ENCODE peak calls at places on chromosome X, in eight cellular contexts. One of them, this sample, is unnamed.

GRCh38 chrX:79268788-79269187 is 98.3 kb downstream of the ITM2A start:
- DNase-seq in ascending aorta: no peak
- DNase-seq in left lobe of liver: no peak
- DNase-seq in SJSA1: no peak
- DNase-seq in neural crest cell: no peak
- DNase-seq in RCC 7860: no peak
- DNase-seq in LoVo: no peak
- DNase-seq in KG1: no peak
- DNase-seq in this sample: no peak

GRCh38 chrX:20265726-20266681 is 705 bp downstream of the RPS6KA3 start:
- DNase-seq in LoVo: no peak
- DNase-seq in RCC 7860: peak; percentile 3
- DNase-seq in ascending aorta: no peak
- DNase-seq in KG1: no peak
- DNase-seq in neural crest cell: peak; percentile 2
- DNase-seq in SJSA1: peak; percentile 35
- DNase-seq in left lobe of liver: peak; percentile 47
- DNase-seq in this sample: no peak

GRCh38 chrX:18995216-18995615 is 11.3 kb upstream of the PHKA2 start:
- DNase-seq in SJSA1: peak; percentile 45
- DNase-seq in neural crest cell: no peak
- DNase-seq in left lobe of liver: no peak
- DNase-seq in KG1: no peak
- DNase-seq in RCC 7860: peak; percentile 59
- DNase-seq in ascending aorta: no peak
- DNase-seq in LoVo: no peak
- DNase-seq in this sample: no peak

GRCh38 chrX:10902001-10902400 is 209.1 kb upstream of the HCCS start:
- DNase-seq in KG1: no peak
- DNase-seq in RCC 7860: peak; percentile 52
- DNase-seq in left lobe of liver: no peak
- DNase-seq in ascending aorta: no peak
- DNase-seq in LoVo: no peak
- DNase-seq in SJSA1: no peak
- DNase-seq in neural crest cell: no peak
- DNase-seq in this sample: no peak

GRCh38 chrX:85108165-85108564 is 104.5 kb downstream of the APOOL start:
- DNase-seq in KG1: no peak
- DNase-seq in left lobe of liver: no peak
- DNase-seq in RCC 7860: no peak
- DNase-seq in neural crest cell: no peak
- DNase-seq in ascending aorta: no peak
- DNase-seq in LoVo: no peak
- DNase-seq in SJSA1: no peak
- DNase-seq in this sample: no peak

GRCh38 chrX:29318051-29318450 is 730.8 kb downstream of the IL1RAPL1 start:
- DNase-seq in left lobe of liver: no peak
- DNase-seq in KG1: no peak
- DNase-seq in ascending aorta: no peak
- DNase-seq in neural crest cell: no peak
- DNase-seq in RCC 7860: no peak
- DNase-seq in LoVo: no peak
- DNase-seq in SJSA1: no peak
- DNase-seq in this sample: no peak

GRCh38 chrX:123222920-123223319 is 38.8 kb downstream of the GRIA3 start:
- DNase-seq in KG1: no peak
- DNase-seq in neural crest cell: no peak
- DNase-seq in RCC 7860: no peak
- DNase-seq in left lobe of liver: no peak
- DNase-seq in LoVo: no peak
- DNase-seq in SJSA1: no peak
- DNase-seq in ascending aorta: no peak
- DNase-seq in this sample: no peak

GRCh38 chrX:26562156-26562555 is 346.2 kb downstream of the MAGEB5 start:
- DNase-seq in SJSA1: no peak
- DNase-seq in ascending aorta: no peak
- DNase-seq in LoVo: no peak
- DNase-seq in left lobe of liver: no peak
- DNase-seq in neural crest cell: no peak
- DNase-seq in RCC 7860: no peak
- DNase-seq in KG1: no peak
- DNase-seq in this sample: no peak

GRCh38 chrX:129522184-129523059 is 868 bp downstream of the SMARCA1 start:
- DNase-seq in neural crest cell: peak; percentile 46
- DNase-seq in left lobe of liver: peak; percentile 60
- DNase-seq in KG1: no peak
- DNase-seq in RCC 7860: peak; percentile 6
- DNase-seq in ascending aorta: no peak
- DNase-seq in SJSA1: peak; percentile 62
- DNase-seq in LoVo: peak; percentile 2
- DNase-seq in this sample: no peak

GRCh38 chrX:68354869-68355628 is 78.2 kb downstream of the OPHN1 start:
- DNase-seq in LoVo: no peak
- DNase-seq in ascending aorta: no peak
- DNase-seq in KG1: no peak
- DNase-seq in left lobe of liver: no peak
- DNase-seq in RCC 7860: no peak
- DNase-seq in SJSA1: no peak
- DNase-seq in neural crest cell: no peak
- DNase-seq in this sample: no peak

GRCh38 chrX:644304-645023 is 13.9 kb downstream of the SHOX start:
- DNase-seq in left lobe of liver: no peak
- DNase-seq in RCC 7860: no peak
- DNase-seq in LoVo: no peak
- DNase-seq in KG1: no peak
- DNase-seq in neural crest cell: no peak
- DNase-seq in ascending aorta: no peak
- DNase-seq in SJSA1: peak; percentile 31
- DNase-seq in this sample: no peak

GRCh38 chrX:79259073-79259689 is 108.0 kb downstream of the ITM2A start:
- DNase-seq in LoVo: no peak
- DNase-seq in RCC 7860: no peak
- DNase-seq in left lobe of liver: no peak
- DNase-seq in ascending aorta: no peak
- DNase-seq in KG1: peak; percentile 51
- DNase-seq in neural crest cell: no peak
- DNase-seq in SJSA1: no peak
- DNase-seq in this sample: peak; percentile 13

GRCh38 chrX:28719620-28720019 is 132.4 kb downstream of the IL1RAPL1 start:
- DNase-seq in RCC 7860: no peak
- DNase-seq in ascending aorta: no peak
- DNase-seq in SJSA1: no peak
- DNase-seq in neural crest cell: no peak
- DNase-seq in LoVo: no peak
- DNase-seq in KG1: no peak
- DNase-seq in left lobe of liver: no peak
- DNase-seq in this sample: no peak

GRCh38 chrX:122504026-122504425 is 680.1 kb upstream of the GRIA3 start:
- DNase-seq in SJSA1: no peak
- DNase-seq in LoVo: no peak
- DNase-seq in KG1: no peak
- DNase-seq in neural crest cell: no peak
- DNase-seq in RCC 7860: no peak
- DNase-seq in ascending aorta: no peak
- DNase-seq in left lobe of liver: no peak
- DNase-seq in this sample: no peak

GRCh38 chrX:96704661-96705060 is 20.0 kb downstream of the DIAPH2 start:
- DNase-seq in SJSA1: no peak
- DNase-seq in ascending aorta: no peak
- DNase-seq in LoVo: no peak
- DNase-seq in left lobe of liver: no peak
- DNase-seq in KG1: no peak
- DNase-seq in RCC 7860: no peak
- DNase-seq in neural crest cell: no peak
- DNase-seq in this sample: no peak

GRCh38 chrX:85243155-85243554 is 424 bp downstream of the SATL1 start:
- DNase-seq in KG1: no peak
- DNase-seq in LoVo: no peak
- DNase-seq in SJSA1: no peak
- DNase-seq in ascending aorta: no peak
- DNase-seq in RCC 7860: no peak
- DNase-seq in neural crest cell: no peak
- DNase-seq in left lobe of liver: no peak
- DNase-seq in this sample: no peak

GRCh38 chrX:18994713-18995112 is 10.8 kb upstream of the PHKA2 start:
- DNase-seq in LoVo: no peak
- DNase-seq in ascending aorta: no peak
- DNase-seq in RCC 7860: peak; percentile 66
- DNase-seq in neural crest cell: no peak
- DNase-seq in KG1: no peak
- DNase-seq in SJSA1: no peak
- DNase-seq in left lobe of liver: no peak
- DNase-seq in this sample: no peak

GRCh38 chrX:129769467-129770154 is 10.1 kb upstream of the SASH3 start:
- DNase-seq in LoVo: no peak
- DNase-seq in SJSA1: no peak
- DNase-seq in ascending aorta: no peak
- DNase-seq in RCC 7860: no peak
- DNase-seq in neural crest cell: no peak
- DNase-seq in left lobe of liver: no peak
- DNase-seq in KG1: peak; percentile 86
- DNase-seq in this sample: no peak

GRCh38 chrX:27565992-27566391 is 24.2 kb upstream of the DCAF8L2 start:
- DNase-seq in LoVo: no peak
- DNase-seq in RCC 7860: no peak
- DNase-seq in left lobe of liver: no peak
- DNase-seq in SJSA1: no peak
- DNase-seq in neural crest cell: no peak
- DNase-seq in ascending aorta: no peak
- DNase-seq in KG1: no peak
- DNase-seq in this sample: no peak

GRCh38 chrX:120305531-120306145 is 5.6 kb downstream of the TMEM255A start:
- DNase-seq in left lobe of liver: no peak
- DNase-seq in RCC 7860: no peak
- DNase-seq in SJSA1: no peak
- DNase-seq in LoVo: no peak
- DNase-seq in neural crest cell: no peak
- DNase-seq in ascending aorta: no peak
- DNase-seq in KG1: no peak
- DNase-seq in this sample: no peak

GRCh38 chrX:118631586-118631985 is 95.8 kb upstream of the IL13RA1 start:
- DNase-seq in ascending aorta: no peak
- DNase-seq in neural crest cell: no peak
- DNase-seq in KG1: no peak
- DNase-seq in RCC 7860: no peak
- DNase-seq in SJSA1: no peak
- DNase-seq in LoVo: no peak
- DNase-seq in left lobe of liver: no peak
- DNase-seq in this sample: peak; percentile 61

GRCh38 chrX:64184396-64184795 is 21.1 kb downstream of the AMER1 start:
- DNase-seq in ascending aorta: no peak
- DNase-seq in KG1: no peak
- DNase-seq in LoVo: no peak
- DNase-seq in left lobe of liver: no peak
- DNase-seq in neural crest cell: no peak
- DNase-seq in SJSA1: no peak
- DNase-seq in RCC 7860: no peak
- DNase-seq in this sample: no peak

GRCh38 chrX:66638591-66639500 is at the start of gene EDA2R:
- DNase-seq in left lobe of liver: no peak
- DNase-seq in neural crest cell: peak; percentile 9
- DNase-seq in LoVo: no peak
- DNase-seq in RCC 7860: peak; percentile 83
- DNase-seq in ascending aorta: no peak
- DNase-seq in SJSA1: peak; percentile 72
- DNase-seq in KG1: no peak
- DNase-seq in this sample: no peak

GRCh38 chrX:119121341-119121740 is 6.3 kb downstream of the KIAA1210 start:
- DNase-seq in LoVo: no peak
- DNase-seq in SJSA1: no peak
- DNase-seq in left lobe of liver: no peak
- DNase-seq in ascending aorta: no peak
- DNase-seq in neural crest cell: no peak
- DNase-seq in KG1: no peak
- DNase-seq in RCC 7860: no peak
- DNase-seq in this sample: no peak

GRCh38 chrX:153226344-153227190 is 47.5 kb downstream of the MAGEA1 start:
- DNase-seq in KG1: no peak
- DNase-seq in LoVo: peak; percentile 29
- DNase-seq in neural crest cell: peak; percentile 75
- DNase-seq in RCC 7860: peak; percentile 29
- DNase-seq in SJSA1: no peak
- DNase-seq in left lobe of liver: no peak
- DNase-seq in ascending aorta: no peak
- DNase-seq in this sample: no peak

GRCh38 chrX:153381684-153382532 is 19.2 kb downstream of the PNMA6E start:
- DNase-seq in ascending aorta: no peak
- DNase-seq in LoVo: no peak
- DNase-seq in SJSA1: no peak
- DNase-seq in RCC 7860: peak; percentile 7
- DNase-seq in KG1: no peak
- DNase-seq in left lobe of liver: no peak
- DNase-seq in neural crest cell: no peak
- DNase-seq in this sample: peak; percentile 32

GRCh38 chrX:136395271-136395670 is 92.5 kb upstream of the BRS3 start:
- DNase-seq in SJSA1: no peak
- DNase-seq in RCC 7860: no peak
- DNase-seq in ascending aorta: no peak
- DNase-seq in left lobe of liver: no peak
- DNase-seq in LoVo: no peak
- DNase-seq in neural crest cell: no peak
- DNase-seq in KG1: no peak
- DNase-seq in this sample: no peak

GRCh38 chrX:44872319-44872816 is 620 bp upstream of the KDM6A start:
- DNase-seq in KG1: no peak
- DNase-seq in RCC 7860: no peak
- DNase-seq in SJSA1: no peak
- DNase-seq in left lobe of liver: no peak
- DNase-seq in ascending aorta: no peak
- DNase-seq in neural crest cell: no peak
- DNase-seq in LoVo: no peak
- DNase-seq in this sample: no peak

GRCh38 chrX:50648151-50648550 is 165.8 kb downstream of the SHROOM4 start:
- DNase-seq in neural crest cell: no peak
- DNase-seq in KG1: no peak
- DNase-seq in left lobe of liver: no peak
- DNase-seq in SJSA1: no peak
- DNase-seq in LoVo: no peak
- DNase-seq in ascending aorta: no peak
- DNase-seq in RCC 7860: no peak
- DNase-seq in this sample: no peak

GRCh38 chrX:150544222-150544787 is 24.1 kb upstream of the MTM1 start:
- DNase-seq in ascending aorta: no peak
- DNase-seq in left lobe of liver: no peak
- DNase-seq in SJSA1: no peak
- DNase-seq in LoVo: no peak
- DNase-seq in KG1: no peak
- DNase-seq in RCC 7860: no peak
- DNase-seq in neural crest cell: no peak
- DNase-seq in this sample: no peak

GRCh38 chrX:144738246-144738645 is 509.1 kb upstream of the SPANXN1 start:
- DNase-seq in left lobe of liver: no peak
- DNase-seq in SJSA1: no peak
- DNase-seq in neural crest cell: no peak
- DNase-seq in LoVo: no peak
- DNase-seq in ascending aorta: no peak
- DNase-seq in RCC 7860: no peak
- DNase-seq in KG1: no peak
- DNase-seq in this sample: no peak

GRCh38 chrX:47184486-47184885 is 9.1 kb upstream of the UBA1 start:
- DNase-seq in LoVo: no peak
- DNase-seq in RCC 7860: no peak
- DNase-seq in neural crest cell: no peak
- DNase-seq in left lobe of liver: no peak
- DNase-seq in SJSA1: no peak
- DNase-seq in KG1: no peak
- DNase-seq in ascending aorta: no peak
- DNase-seq in this sample: no peak

GRCh38 chrX:41010188-41010846 is 74.9 kb upstream of the USP9X start:
- DNase-seq in left lobe of liver: peak; percentile 84
- DNase-seq in neural crest cell: no peak
- DNase-seq in KG1: peak; percentile 48
- DNase-seq in RCC 7860: no peak
- DNase-seq in LoVo: peak; percentile 72
- DNase-seq in SJSA1: peak; percentile 31
- DNase-seq in ascending aorta: peak; percentile 22
- DNase-seq in this sample: peak; percentile 73

GRCh38 chrX:39158801-39159657 is 357.8 kb downstream of the MID1IP1 start:
- DNase-seq in SJSA1: peak; percentile 58
- DNase-seq in ascending aorta: no peak
- DNase-seq in left lobe of liver: no peak
- DNase-seq in RCC 7860: peak; percentile 80
- DNase-seq in neural crest cell: no peak
- DNase-seq in LoVo: no peak
- DNase-seq in KG1: no peak
- DNase-seq in this sample: no peak